ENCODE peak calls at places on chromosomes 5 and 9, in eight cellular contexts. One of them, this sample, is unnamed.

GRCh38 chr9:137049544-137050449 is 3.8 kb upstream of the NPDC1 start:
- DNase-seq in RCC 7860: no peak
- DNase-seq in pons: no peak
- DNase-seq in WTC11: peak; percentile 84
- DNase-seq in GM20000: peak; percentile 80
- DNase-seq in activated naive CD8-positive, alpha-beta T cell treated with anti-CD3 and anti-CD28 coated beads, Interleukin-2, amount 50 U/mL, for 24 hours: peak; percentile 77
- DNase-seq in RWPE1: no peak
- DNase-seq in NCI-H146: peak; percentile 11
- DNase-seq in this sample: peak; percentile 62

GRCh38 chr9:132750668-132751067 is 80.4 kb downstream of the GTF3C4 start:
- DNase-seq in RCC 7860: no peak
- DNase-seq in pons: no peak
- DNase-seq in WTC11: no peak
- DNase-seq in GM20000: no peak
- DNase-seq in activated naive CD8-positive, alpha-beta T cell treated with anti-CD3 and anti-CD28 coated beads, Interleukin-2, amount 50 U/mL, for 24 hours: no peak
- DNase-seq in RWPE1: no peak
- DNase-seq in NCI-H146: no peak
- DNase-seq in this sample: no peak

GRCh38 chr5:37111426-37112382 is 137.5 kb downstream of the CPLANE1 start:
- DNase-seq in RCC 7860: no peak
- DNase-seq in pons: no peak
- DNase-seq in WTC11: no peak
- DNase-seq in GM20000: peak; percentile 58
- DNase-seq in activated naive CD8-positive, alpha-beta T cell treated with anti-CD3 and anti-CD28 coated beads, Interleukin-2, amount 50 U/mL, for 24 hours: no peak
- DNase-seq in RWPE1: no peak
- DNase-seq in NCI-H146: no peak
- DNase-seq in this sample: no peak

GRCh38 chr5:43556857-43557593 is at the start of gene PAIP1:
- DNase-seq in RCC 7860: peak; percentile 80
- DNase-seq in pons: peak; percentile 68
- DNase-seq in WTC11: peak; percentile 80
- DNase-seq in GM20000: peak; percentile 97
- DNase-seq in activated naive CD8-positive, alpha-beta T cell treated with anti-CD3 and anti-CD28 coated beads, Interleukin-2, amount 50 U/mL, for 24 hours: peak; percentile 83
- DNase-seq in RWPE1: peak; percentile 87
- DNase-seq in NCI-H146: peak; percentile 91
- DNase-seq in this sample: peak; percentile 75

GRCh38 chr5:95941756-95942155 is 19.9 kb downstream of the ELL2 start:
- DNase-seq in RCC 7860: no peak
- DNase-seq in pons: peak; percentile 90
- DNase-seq in WTC11: no peak
- DNase-seq in GM20000: no peak
- DNase-seq in activated naive CD8-positive, alpha-beta T cell treated with anti-CD3 and anti-CD28 coated beads, Interleukin-2, amount 50 U/mL, for 24 hours: no peak
- DNase-seq in RWPE1: no peak
- DNase-seq in NCI-H146: no peak
- DNase-seq in this sample: no peak

GRCh38 chr5:178259623-178260536 is 27.3 kb upstream of the PHYKPL start:
- DNase-seq in RCC 7860: no peak
- DNase-seq in pons: no peak
- DNase-seq in WTC11: no peak
- DNase-seq in GM20000: no peak
- DNase-seq in activated naive CD8-positive, alpha-beta T cell treated with anti-CD3 and anti-CD28 coated beads, Interleukin-2, amount 50 U/mL, for 24 hours: no peak
- DNase-seq in RWPE1: no peak
- DNase-seq in NCI-H146: no peak
- DNase-seq in this sample: no peak

GRCh38 chr9:136981588-136982231 is 1.1 kb upstream of the LCNL1 start:
- DNase-seq in RCC 7860: no peak
- DNase-seq in pons: peak; percentile 81
- DNase-seq in WTC11: no peak
- DNase-seq in GM20000: no peak
- DNase-seq in activated naive CD8-positive, alpha-beta T cell treated with anti-CD3 and anti-CD28 coated beads, Interleukin-2, amount 50 U/mL, for 24 hours: no peak
- DNase-seq in RWPE1: no peak
- DNase-seq in NCI-H146: no peak
- DNase-seq in this sample: no peak

GRCh38 chr9:21904371-21904770 is 89.8 kb downstream of the CDKN2A start:
- DNase-seq in RCC 7860: peak; percentile 42
- DNase-seq in pons: no peak
- DNase-seq in WTC11: no peak
- DNase-seq in GM20000: no peak
- DNase-seq in activated naive CD8-positive, alpha-beta T cell treated with anti-CD3 and anti-CD28 coated beads, Interleukin-2, amount 50 U/mL, for 24 hours: no peak
- DNase-seq in RWPE1: no peak
- DNase-seq in NCI-H146: no peak
- DNase-seq in this sample: no peak

GRCh38 chr9:15211994-15212501 is 95.0 kb downstream of the TTC39B start:
- DNase-seq in RCC 7860: peak; percentile 47
- DNase-seq in pons: peak; percentile 17
- DNase-seq in WTC11: no peak
- DNase-seq in GM20000: no peak
- DNase-seq in activated naive CD8-positive, alpha-beta T cell treated with anti-CD3 and anti-CD28 coated beads, Interleukin-2, amount 50 U/mL, for 24 hours: no peak
- DNase-seq in RWPE1: no peak
- DNase-seq in NCI-H146: no peak
- DNase-seq in this sample: no peak

GRCh38 chr5:180704362-180704761 is 35.5 kb downstream of the OR2Y1 start:
- DNase-seq in RCC 7860: no peak
- DNase-seq in pons: no peak
- DNase-seq in WTC11: no peak
- DNase-seq in GM20000: no peak
- DNase-seq in activated naive CD8-positive, alpha-beta T cell treated with anti-CD3 and anti-CD28 coated beads, Interleukin-2, amount 50 U/mL, for 24 hours: no peak
- DNase-seq in RWPE1: peak; percentile 20
- DNase-seq in NCI-H146: peak; percentile 9
- DNase-seq in this sample: peak; percentile 60

GRCh38 chr5:52491071-52491828 is 296.5 kb upstream of the ITGA1 start:
- DNase-seq in RCC 7860: no peak
- DNase-seq in pons: no peak
- DNase-seq in WTC11: no peak
- DNase-seq in GM20000: no peak
- DNase-seq in activated naive CD8-positive, alpha-beta T cell treated with anti-CD3 and anti-CD28 coated beads, Interleukin-2, amount 50 U/mL, for 24 hours: no peak
- DNase-seq in RWPE1: no peak
- DNase-seq in NCI-H146: peak; percentile 91
- DNase-seq in this sample: peak; percentile 67

GRCh38 chr5:161086456-161086855 is 234.4 kb upstream of the ATP10B start:
- DNase-seq in RCC 7860: no peak
- DNase-seq in pons: no peak
- DNase-seq in WTC11: no peak
- DNase-seq in GM20000: no peak
- DNase-seq in activated naive CD8-positive, alpha-beta T cell treated with anti-CD3 and anti-CD28 coated beads, Interleukin-2, amount 50 U/mL, for 24 hours: no peak
- DNase-seq in RWPE1: no peak
- DNase-seq in NCI-H146: no peak
- DNase-seq in this sample: no peak

GRCh38 chr5:99398946-99399345 is 470.1 kb upstream of the CHD1 start:
- DNase-seq in RCC 7860: no peak
- DNase-seq in pons: no peak
- DNase-seq in WTC11: no peak
- DNase-seq in GM20000: no peak
- DNase-seq in activated naive CD8-positive, alpha-beta T cell treated with anti-CD3 and anti-CD28 coated beads, Interleukin-2, amount 50 U/mL, for 24 hours: no peak
- DNase-seq in RWPE1: no peak
- DNase-seq in NCI-H146: no peak
- DNase-seq in this sample: no peak

GRCh38 chr9:127805620-127806019 is 2.9 kb downstream of the FPGS start:
- DNase-seq in RCC 7860: no peak
- DNase-seq in pons: no peak
- DNase-seq in WTC11: peak; percentile 88
- DNase-seq in GM20000: peak; percentile 47
- DNase-seq in activated naive CD8-positive, alpha-beta T cell treated with anti-CD3 and anti-CD28 coated beads, Interleukin-2, amount 50 U/mL, for 24 hours: peak; percentile 58
- DNase-seq in RWPE1: no peak
- DNase-seq in NCI-H146: peak; percentile 2
- DNase-seq in this sample: no peak

GRCh38 chr5:163613150-163613442 is 107.7 kb downstream of the MAT2B start:
- DNase-seq in RCC 7860: no peak
- DNase-seq in pons: no peak
- DNase-seq in WTC11: no peak
- DNase-seq in GM20000: no peak
- DNase-seq in activated naive CD8-positive, alpha-beta T cell treated with anti-CD3 and anti-CD28 coated beads, Interleukin-2, amount 50 U/mL, for 24 hours: no peak
- DNase-seq in RWPE1: no peak
- DNase-seq in NCI-H146: no peak
- DNase-seq in this sample: no peak

GRCh38 chr5:106258591-106259125 is 1412.1 kb downstream of the EFNA5 start:
- DNase-seq in RCC 7860: peak; percentile 65
- DNase-seq in pons: no peak
- DNase-seq in WTC11: no peak
- DNase-seq in GM20000: no peak
- DNase-seq in activated naive CD8-positive, alpha-beta T cell treated with anti-CD3 and anti-CD28 coated beads, Interleukin-2, amount 50 U/mL, for 24 hours: no peak
- DNase-seq in RWPE1: no peak
- DNase-seq in NCI-H146: no peak
- DNase-seq in this sample: no peak